ENCODE peak calls at places on chromosomes 1 and 21, in nine cellular contexts. One of them, this sample, is unnamed. For H3K4me1, the result is how much of the 10 kb centered on the place peaks cover.

GRCh38 chr1:201062511-201063189 is 39.1 kb upstream of the KIF21B start:
- DNase-seq in upper lobe of right lung: no peak
- DNase-seq in keratinocyte: no peak
- DNase-seq in lung: no peak
- DNase-seq in neuronal stem cell: peak
- DNase-seq in spleen: no peak
- DNase-seq in Caco-2: no peak
- DNase-seq in cardiac muscle cell: no peak
- DNase-seq in left ventricle myocardium inferior: no peak
- DNase-seq in this sample: no peak

GRCh38 chr1:35499652-35500176 is 57.5 kb downstream of the KIAA0319L start:
- DNase-seq in upper lobe of right lung: no peak
- DNase-seq in keratinocyte: no peak
- DNase-seq in lung: no peak
- DNase-seq in neuronal stem cell: no peak
- DNase-seq in spleen: no peak
- DNase-seq in Caco-2: no peak
- DNase-seq in cardiac muscle cell: no peak
- DNase-seq in left ventricle myocardium inferior: no peak
- DNase-seq in this sample: no peak

GRCh38 chr1:90723561-90724108 is 6.5 kb upstream of the BARHL2 start:
- DNase-seq in upper lobe of right lung: no peak
- DNase-seq in keratinocyte: no peak
- DNase-seq in lung: no peak
- DNase-seq in neuronal stem cell: no peak
- DNase-seq in spleen: no peak
- DNase-seq in Caco-2: no peak
- DNase-seq in cardiac muscle cell: no peak
- DNase-seq in left ventricle myocardium inferior: no peak
- DNase-seq in this sample: no peak

GRCh38 chr1:112769611-112770010 is 54.5 kb upstream of the PPM1J start:
- DNase-seq in upper lobe of right lung: no peak
- DNase-seq in keratinocyte: no peak
- DNase-seq in lung: no peak
- DNase-seq in neuronal stem cell: no peak
- DNase-seq in spleen: no peak
- DNase-seq in Caco-2: no peak
- DNase-seq in cardiac muscle cell: no peak
- DNase-seq in left ventricle myocardium inferior: no peak
- DNase-seq in this sample: no peak

GRCh38 chr1:52632732-52633290 is at the start of gene SHISAL2A:
- DNase-seq in upper lobe of right lung: peak
- DNase-seq in keratinocyte: no peak
- DNase-seq in lung: no peak
- DNase-seq in neuronal stem cell: peak
- DNase-seq in spleen: peak
- DNase-seq in Caco-2: peak
- DNase-seq in cardiac muscle cell: peak
- DNase-seq in left ventricle myocardium inferior: peak
- DNase-seq in this sample: peak

GRCh38 chr1:205301220-205301821 is 20.2 kb downstream of the NUAK2 start:
- DNase-seq in upper lobe of right lung: peak
- DNase-seq in keratinocyte: no peak
- DNase-seq in lung: peak
- DNase-seq in neuronal stem cell: peak
- DNase-seq in spleen: no peak
- DNase-seq in Caco-2: peak
- DNase-seq in cardiac muscle cell: peak
- DNase-seq in left ventricle myocardium inferior: no peak
- DNase-seq in this sample: peak

GRCh38 chr1:64476251-64476952 is 6.5 kb downstream of the CACHD1 start:
- DNase-seq in upper lobe of right lung: no peak
- DNase-seq in keratinocyte: no peak
- DNase-seq in lung: no peak
- DNase-seq in neuronal stem cell: no peak
- DNase-seq in spleen: no peak
- DNase-seq in Caco-2: no peak
- DNase-seq in cardiac muscle cell: peak
- DNase-seq in left ventricle myocardium inferior: no peak
- DNase-seq in this sample: no peak

GRCh38 chr1:82586473-82586872 is 785.7 kb downstream of the ADGRL2 start:
- DNase-seq in upper lobe of right lung: no peak
- DNase-seq in keratinocyte: no peak
- DNase-seq in lung: peak
- DNase-seq in neuronal stem cell: no peak
- DNase-seq in spleen: no peak
- DNase-seq in Caco-2: no peak
- DNase-seq in cardiac muscle cell: peak
- DNase-seq in left ventricle myocardium inferior: peak
- DNase-seq in this sample: no peak

DNA sequence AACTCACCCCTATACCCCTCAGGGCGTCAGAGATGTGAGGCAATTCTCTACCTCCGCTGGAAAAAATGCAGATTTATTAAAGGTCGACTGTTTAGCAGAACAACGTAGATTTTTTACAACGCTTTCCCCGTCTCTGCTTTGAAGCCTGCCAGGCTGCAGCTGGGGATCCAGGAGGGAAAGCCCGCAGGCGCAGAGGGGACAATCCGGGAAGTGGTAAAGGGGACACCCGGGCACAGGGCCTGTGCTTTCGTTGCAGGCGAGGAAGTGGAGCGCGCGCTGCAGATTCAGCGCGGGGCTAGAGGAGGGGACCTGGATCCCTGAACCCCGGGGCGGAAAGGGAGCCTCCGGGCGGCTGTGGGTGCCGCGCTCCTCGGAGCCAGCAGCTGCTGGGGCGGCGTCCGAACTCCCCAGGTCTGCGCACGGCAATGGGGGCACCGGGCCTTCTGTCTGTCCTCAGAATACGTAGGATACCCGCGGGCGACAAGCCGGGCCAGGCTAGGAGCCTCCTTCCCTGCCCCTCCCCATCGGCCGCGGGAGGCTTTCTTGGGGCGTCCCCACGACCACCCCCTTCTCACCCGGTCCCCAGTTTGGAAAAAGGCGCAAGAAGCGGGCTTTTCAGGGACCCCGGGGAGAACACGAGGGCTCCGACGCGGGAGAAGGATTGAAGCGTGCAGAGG is 5.5 kb downstream of the SIM2 start:
- DNase-seq in upper lobe of right lung: no peak
- DNase-seq in keratinocyte: no peak
- DNase-seq in lung: no peak
- DNase-seq in neuronal stem cell: no peak
- DNase-seq in spleen: no peak
- DNase-seq in Caco-2: no peak
- DNase-seq in cardiac muscle cell: no peak
- DNase-seq in left ventricle myocardium inferior: no peak
- DNase-seq in this sample: no peak
- H3K4me1 ChIP-seq in upper lobe of right lung: under half
- H3K4me1 ChIP-seq in keratinocyte: under half
- H3K4me1 ChIP-seq in lung: under half
- H3K4me1 ChIP-seq in neuronal stem cell: under half
- H3K4me1 ChIP-seq in spleen: half or more
- H3K4me1 ChIP-seq in Caco-2: under half
- H3K4me1 ChIP-seq in cardiac muscle cell: under half
- H3K4me1 ChIP-seq in left ventricle myocardium inferior: half or more
- H3K4me1 ChIP-seq in this sample: under half

GRCh38 chr1:27607239-27607804 is 3.4 kb upstream of the AHDC1 start:
- DNase-seq in upper lobe of right lung: no peak
- DNase-seq in keratinocyte: no peak
- DNase-seq in lung: no peak
- DNase-seq in neuronal stem cell: peak
- DNase-seq in spleen: no peak
- DNase-seq in Caco-2: peak
- DNase-seq in cardiac muscle cell: peak
- DNase-seq in left ventricle myocardium inferior: no peak
- DNase-seq in this sample: no peak

GRCh38 chr1:27605796-27606707 is 2.1 kb upstream of the AHDC1 start:
- DNase-seq in upper lobe of right lung: no peak
- DNase-seq in keratinocyte: no peak
- DNase-seq in lung: peak
- DNase-seq in neuronal stem cell: peak
- DNase-seq in spleen: no peak
- DNase-seq in Caco-2: peak
- DNase-seq in cardiac muscle cell: peak
- DNase-seq in left ventricle myocardium inferior: no peak
- DNase-seq in this sample: no peak

GRCh38 chr1:27605300-27605766 is 1.4 kb upstream of the AHDC1 start:
- DNase-seq in upper lobe of right lung: peak
- DNase-seq in keratinocyte: no peak
- DNase-seq in lung: no peak
- DNase-seq in neuronal stem cell: no peak
- DNase-seq in spleen: no peak
- DNase-seq in Caco-2: no peak
- DNase-seq in cardiac muscle cell: no peak
- DNase-seq in left ventricle myocardium inferior: no peak
- DNase-seq in this sample: no peak

GRCh38 chr1:27604579-27605299 is 795 bp upstream of the AHDC1 start:
- DNase-seq in upper lobe of right lung: no peak
- DNase-seq in keratinocyte: no peak
- DNase-seq in lung: no peak
- DNase-seq in neuronal stem cell: no peak
- DNase-seq in spleen: no peak
- DNase-seq in Caco-2: no peak
- DNase-seq in cardiac muscle cell: no peak
- DNase-seq in left ventricle myocardium inferior: no peak
- DNase-seq in this sample: no peak

DNA sequence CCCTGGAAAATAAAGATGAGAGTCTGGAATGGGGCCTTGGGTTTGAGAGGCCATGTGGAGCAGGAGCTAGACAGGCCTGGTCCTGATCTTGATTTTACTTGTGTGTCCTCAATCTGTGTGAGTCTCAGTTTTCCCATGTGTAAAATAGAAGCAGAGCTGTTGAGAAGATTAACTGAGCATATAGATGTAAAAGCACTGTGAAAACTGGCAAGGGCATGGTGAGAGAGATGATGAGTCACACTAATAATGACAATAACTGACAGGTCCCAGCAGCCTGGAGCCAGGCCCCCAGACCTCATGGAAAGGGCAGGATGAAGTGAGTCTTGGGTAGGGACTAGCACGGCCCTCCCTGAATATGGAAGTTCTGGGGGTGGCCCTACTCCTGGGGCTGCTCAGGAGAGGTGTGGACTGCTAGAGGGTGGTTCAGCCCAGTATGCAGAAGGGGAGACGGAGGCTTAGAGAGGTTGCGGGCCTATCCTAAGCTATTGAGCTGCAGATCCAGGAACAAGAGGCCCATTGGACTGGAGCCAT is 2.8 kb upstream of the AHDC1 start:
- DNase-seq in upper lobe of right lung: no peak
- DNase-seq in keratinocyte: no peak
- DNase-seq in lung: no peak
- DNase-seq in neuronal stem cell: no peak
- DNase-seq in spleen: no peak
- DNase-seq in Caco-2: peak
- DNase-seq in cardiac muscle cell: no peak
- DNase-seq in left ventricle myocardium inferior: no peak
- DNase-seq in this sample: no peak
- H3K4me3 ChIP-seq in upper lobe of right lung: no peak
- H3K4me3 ChIP-seq in keratinocyte: no peak
- H3K4me3 ChIP-seq in lung: no peak
- H3K4me3 ChIP-seq in neuronal stem cell: no peak
- H3K4me3 ChIP-seq in spleen: no peak
- H3K4me3 ChIP-seq in Caco-2: no peak
- H3K4me3 ChIP-seq in cardiac muscle cell: no peak
- H3K4me3 ChIP-seq in left ventricle myocardium inferior: no peak
- H3K4me3 ChIP-seq in this sample: no peak

DNA sequence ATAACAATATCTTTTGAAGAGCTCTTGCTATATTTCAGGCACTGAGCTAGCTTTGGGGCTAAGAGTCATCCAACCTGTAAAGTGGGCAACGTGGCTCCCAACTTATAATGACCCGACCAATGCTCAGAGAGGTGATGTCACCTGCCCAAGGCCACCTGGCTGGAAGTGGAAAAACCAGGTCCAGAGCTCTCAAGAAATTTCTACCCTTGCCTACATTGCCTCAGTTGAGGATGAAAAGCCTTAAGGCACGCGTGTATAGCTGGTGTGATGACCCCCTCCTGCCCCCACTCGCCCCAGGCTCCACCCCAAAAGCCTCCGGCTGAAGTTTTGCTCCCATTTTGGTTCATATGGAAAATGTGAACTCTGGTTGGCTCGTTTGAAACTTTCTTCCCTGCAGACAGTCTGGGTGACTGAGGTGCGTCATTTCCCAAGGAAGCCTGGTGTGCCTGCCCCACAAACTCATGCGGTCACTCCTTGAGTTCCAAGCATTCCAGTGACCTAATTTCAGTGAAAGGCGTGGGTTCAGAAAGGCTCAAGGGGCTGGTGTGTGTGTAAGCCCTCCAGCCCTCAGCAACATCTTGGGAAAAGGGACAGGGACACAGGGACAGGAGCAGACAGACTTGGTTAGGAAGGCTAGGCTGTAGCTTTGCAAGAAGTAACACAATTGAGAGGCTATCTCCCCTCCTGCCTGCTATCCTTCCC is 20.5 kb downstream of the HTR1D start:
- DNase-seq in upper lobe of right lung: no peak
- DNase-seq in keratinocyte: peak
- DNase-seq in lung: peak
- DNase-seq in neuronal stem cell: no peak
- DNase-seq in spleen: no peak
- DNase-seq in Caco-2: peak
- DNase-seq in cardiac muscle cell: peak
- DNase-seq in left ventricle myocardium inferior: no peak
- DNase-seq in this sample: no peak
- H3K4me1 ChIP-seq in upper lobe of right lung: under half
- H3K4me1 ChIP-seq in keratinocyte: under half
- H3K4me1 ChIP-seq in lung: under half
- H3K4me1 ChIP-seq in neuronal stem cell: under half
- H3K4me1 ChIP-seq in spleen: under half
- H3K4me1 ChIP-seq in Caco-2: under half
- H3K4me1 ChIP-seq in cardiac muscle cell: under half
- H3K4me1 ChIP-seq in left ventricle myocardium inferior: under half
- H3K4me1 ChIP-seq in this sample: under half

GRCh38 chr1:109392788-109393580 is 4.7 kb downstream of the SORT1 start:
- DNase-seq in upper lobe of right lung: peak
- DNase-seq in keratinocyte: no peak
- DNase-seq in lung: peak
- DNase-seq in neuronal stem cell: no peak
- DNase-seq in spleen: no peak
- DNase-seq in Caco-2: peak
- DNase-seq in cardiac muscle cell: peak
- DNase-seq in left ventricle myocardium inferior: peak
- DNase-seq in this sample: no peak

GRCh38 chr1:109391626-109392025 is 6.1 kb downstream of the SORT1 start:
- DNase-seq in upper lobe of right lung: no peak
- DNase-seq in keratinocyte: no peak
- DNase-seq in lung: no peak
- DNase-seq in neuronal stem cell: no peak
- DNase-seq in spleen: no peak
- DNase-seq in Caco-2: no peak
- DNase-seq in cardiac muscle cell: no peak
- DNase-seq in left ventricle myocardium inferior: no peak
- DNase-seq in this sample: no peak

GRCh38 chr1:109392037-109392787 is 5.5 kb downstream of the SORT1 start:
- DNase-seq in upper lobe of right lung: no peak
- DNase-seq in keratinocyte: no peak
- DNase-seq in lung: no peak
- DNase-seq in neuronal stem cell: no peak
- DNase-seq in spleen: no peak
- DNase-seq in Caco-2: no peak
- DNase-seq in cardiac muscle cell: no peak
- DNase-seq in left ventricle myocardium inferior: peak
- DNase-seq in this sample: no peak

GRCh38 chr1:109389638-109390341 is 7.9 kb downstream of the SORT1 start:
- DNase-seq in upper lobe of right lung: no peak
- DNase-seq in keratinocyte: no peak
- DNase-seq in lung: no peak
- DNase-seq in neuronal stem cell: no peak
- DNase-seq in spleen: no peak
- DNase-seq in Caco-2: no peak
- DNase-seq in cardiac muscle cell: no peak
- DNase-seq in left ventricle myocardium inferior: no peak
- DNase-seq in this sample: no peak

DNA sequence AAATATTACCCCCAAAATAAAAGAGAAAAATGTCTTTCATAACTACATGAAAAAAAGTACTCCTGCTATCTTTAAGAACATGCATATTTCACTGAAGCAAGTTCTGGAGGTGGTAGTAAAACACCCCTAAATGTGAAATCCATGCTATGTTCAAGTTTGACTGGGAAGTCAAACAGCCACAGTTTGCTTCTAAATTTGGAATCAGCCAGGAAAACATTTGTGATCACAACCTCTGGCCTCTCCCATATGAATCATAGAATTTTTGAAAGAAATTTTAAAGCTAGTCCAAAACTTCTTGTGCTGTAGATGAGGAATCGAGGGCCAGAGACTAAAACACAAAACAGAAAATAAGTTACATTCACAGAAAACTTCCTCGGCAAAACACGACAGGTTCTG is 6.6 kb downstream of the SORT1 start:
- DNase-seq in upper lobe of right lung: no peak
- DNase-seq in keratinocyte: no peak
- DNase-seq in lung: no peak
- DNase-seq in neuronal stem cell: no peak
- DNase-seq in spleen: no peak
- DNase-seq in Caco-2: no peak
- DNase-seq in cardiac muscle cell: peak
- DNase-seq in left ventricle myocardium inferior: no peak
- DNase-seq in this sample: no peak
- H3K4me3 ChIP-seq in upper lobe of right lung: peak
- H3K4me3 ChIP-seq in keratinocyte: no peak
- H3K4me3 ChIP-seq in lung: no peak
- H3K4me3 ChIP-seq in neuronal stem cell: no peak
- H3K4me3 ChIP-seq in spleen: no peak
- H3K4me3 ChIP-seq in Caco-2: no peak
- H3K4me3 ChIP-seq in cardiac muscle cell: no peak
- H3K4me3 ChIP-seq in left ventricle myocardium inferior: peak
- H3K4me3 ChIP-seq in this sample: no peak